ENCODE peak calls at places on chromosomes 1 and 21, in five cellular contexts. G, A, W, U and K are unnamed samples.

GRCh38 chr1:115330480-115331013 is 7.5 kb downstream of the NGF start:
- DNase-seq in U (no peak), W (peak), G (peak), A (peak), K (no peak)

GRCh38 chr1:117579221-117579906 is 26.5 kb upstream of the TENT5C start:
- DNase-seq in W (no peak), G (no peak), U (no peak), A (no peak), K (peak)

GRCh38 chr1:39269349-39269748 is 64.9 kb downstream of the MACF1 start:
- DNase-seq in W (no peak), A (no peak), U (no peak), G (no peak), K (no peak)

GRCh38 chr1:110474444-110474843 is 23.5 kb downstream of the PROK1 start:
- DNase-seq in U (no peak), W (no peak), A (no peak), G (no peak), K (no peak)

GRCh38 chr1:204278973-204279372 is 65.2 kb upstream of the GOLT1A start:
- DNase-seq in A (no peak), U (no peak), G (no peak), W (no peak), K (no peak)

GRCh38 chr21:33019885-33020557 is 5.7 kb upstream of the OLIG2 start:
- DNase-seq in A (no peak), W (no peak), G (no peak), U (no peak), K (peak)

GRCh38 chr1:151164732-151165280 is 896 bp downstream of the LYSMD1 start:
- DNase-seq in G (peak), A (no peak), U (no peak), W (no peak), K (no peak)

GRCh38 chr21:43373387-43374227 is 53.3 kb downstream of the SIK1 start:
- DNase-seq in G (no peak), W (no peak), U (no peak), A (no peak), K (no peak)

GRCh38 chr1:147539122-147539575 is 2.2 kb upstream of the BCL9 start:
- DNase-seq in G (peak), U (no peak), W (peak), A (peak), K (no peak)

GRCh38 chr21:41799763-41800162 is 32.9 kb upstream of the RIPK4 start:
- DNase-seq in W (no peak), A (no peak), G (no peak), U (no peak), K (no peak)

GRCh38 chr1:187491082-187491720 is 662.5 kb downstream of the PLA2G4A start:
- DNase-seq in U (no peak), A (peak), G (peak), W (no peak), K (no peak)

GRCh38 chr1:243343970-243344749 is 88.3 kb downstream of the SDCCAG8 start:
- DNase-seq in W (peak), U (no peak), A (peak), G (peak), K (no peak)

GRCh38 chr1:151864411-151864810 is 10.9 kb upstream of the THEM5 start:
- DNase-seq in A (no peak), U (no peak), G (no peak), W (no peak), K (no peak)

GRCh38 chr1:211601982-211602644 is 23.2 kb upstream of the SLC30A1 start:
- DNase-seq in G (no peak), A (no peak), W (no peak), U (no peak), K (no peak)

GRCh38 chr1:91308544-91308943 is 96.1 kb downstream of the HFM1 start:
- DNase-seq in A (no peak), U (no peak), G (no peak), W (no peak), K (no peak)

GRCh38 chr1:228032041-228032440 is 25.2 kb downstream of the WNT3A start:
- DNase-seq in U (no peak), W (no peak), A (no peak), G (no peak), K (peak)

GRCh38 chr1:3219725-3220467 is 150.9 kb downstream of the PRDM16 start:
- DNase-seq in U (no peak), W (no peak), A (no peak), G (no peak), K (no peak)

GRCh38 chr1:27658951-27659496 is 13.0 kb downstream of the IFI6 start:
- DNase-seq in G (peak), U (no peak), A (peak), W (peak), K (peak)

GRCh38 chr1:20124451-20125057 is 5.2 kb upstream of the PLA2G2D start:
- DNase-seq in G (peak), W (no peak), A (peak), U (no peak), K (no peak)

DNA sequence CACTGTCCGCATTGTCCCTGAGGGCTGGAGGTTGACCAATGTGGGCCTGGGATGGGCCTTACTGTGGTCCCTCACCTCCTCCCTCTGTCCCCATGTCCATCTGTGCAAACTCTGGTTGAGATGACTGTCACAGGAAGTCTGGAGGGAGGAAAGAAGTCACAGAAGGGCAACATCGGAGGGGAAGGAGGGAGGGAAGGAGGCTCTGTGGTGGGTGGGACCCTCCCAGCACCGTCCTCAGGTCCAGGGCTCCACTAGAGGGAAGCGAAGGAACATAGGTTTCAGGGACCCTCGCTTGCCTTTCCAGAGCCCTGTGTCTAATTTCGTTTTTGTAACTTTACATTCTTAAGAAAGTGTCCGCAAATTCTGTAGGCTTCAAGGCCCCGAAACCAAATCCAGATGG is 111.3 kb upstream of the SLC44A3 start:
- DNase-seq in G (no peak), U (no peak), W (peak), A (no peak), K (no peak)
- H4K8ac ChIP-seq in G (peak), U (no peak), W (no peak), A (peak), K (no peak)

GRCh38 chr21:31909772-31910470 is 37.1 kb downstream of the HUNK start:
- DNase-seq in A (no peak), G (no peak), W (peak), U (no peak), K (no peak)
- H3K9ac ChIP-seq in A (no peak), G (no peak), W (no peak), U (no peak), K (no peak)

GRCh38 chr1:226965581-226966440 is 25.7 kb downstream of the COQ8A start:
- DNase-seq in U (no peak), W (no peak), G (no peak), A (no peak), K (no peak)
- H2BK5ac ChIP-seq in U (no peak), W (no peak), G (no peak), A (no peak), K (no peak)

GRCh38 chr1:12230549-12231275 is 882 bp downstream of the VPS13D start:
- DNase-seq in W (peak), A (peak), G (no peak), U (no peak), K (peak)

GRCh38 chr1:12229835-12230548 is at the start of gene VPS13D:
- DNase-seq in G (peak), W (peak), U (peak), A (peak), K (peak)

GRCh38 chr1:12231276-12231595 is 1.4 kb downstream of the VPS13D start:
- DNase-seq in A (peak), W (peak), U (no peak), G (no peak), K (no peak)

GRCh38 chr1:12228979-12229378 is 851 bp upstream of the VPS13D start:
- DNase-seq in U (no peak), W (no peak), G (no peak), A (no peak), K (no peak)

DNA sequence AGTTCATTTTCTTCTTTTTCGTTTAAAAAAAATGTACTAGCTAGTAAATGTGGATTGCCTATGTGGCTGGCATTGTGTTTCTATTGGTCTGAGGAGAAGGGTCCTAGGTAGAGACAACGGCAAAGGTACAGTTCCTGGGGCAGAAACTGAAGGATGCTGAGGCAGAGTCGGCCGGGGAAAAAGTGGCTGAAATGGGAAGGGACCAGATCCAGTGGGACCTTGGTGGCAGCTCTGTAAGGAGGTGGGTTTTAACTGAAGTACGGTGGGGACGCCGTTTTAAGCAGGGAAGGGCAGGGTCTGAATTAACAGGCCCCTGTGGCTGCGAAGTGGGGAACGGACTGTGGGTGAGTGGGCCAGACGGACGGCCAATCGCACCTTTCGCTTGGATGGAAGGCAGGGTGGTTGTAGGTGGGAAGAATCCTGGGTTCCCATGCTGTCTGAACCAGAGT is 420 bp upstream of the VPS13D start:
- DNase-seq in W (no peak), U (no peak), A (no peak), G (no peak), K (no peak)
- H4K8ac ChIP-seq in W (no peak), U (peak), A (peak), G (peak), K (no peak)

DNA sequence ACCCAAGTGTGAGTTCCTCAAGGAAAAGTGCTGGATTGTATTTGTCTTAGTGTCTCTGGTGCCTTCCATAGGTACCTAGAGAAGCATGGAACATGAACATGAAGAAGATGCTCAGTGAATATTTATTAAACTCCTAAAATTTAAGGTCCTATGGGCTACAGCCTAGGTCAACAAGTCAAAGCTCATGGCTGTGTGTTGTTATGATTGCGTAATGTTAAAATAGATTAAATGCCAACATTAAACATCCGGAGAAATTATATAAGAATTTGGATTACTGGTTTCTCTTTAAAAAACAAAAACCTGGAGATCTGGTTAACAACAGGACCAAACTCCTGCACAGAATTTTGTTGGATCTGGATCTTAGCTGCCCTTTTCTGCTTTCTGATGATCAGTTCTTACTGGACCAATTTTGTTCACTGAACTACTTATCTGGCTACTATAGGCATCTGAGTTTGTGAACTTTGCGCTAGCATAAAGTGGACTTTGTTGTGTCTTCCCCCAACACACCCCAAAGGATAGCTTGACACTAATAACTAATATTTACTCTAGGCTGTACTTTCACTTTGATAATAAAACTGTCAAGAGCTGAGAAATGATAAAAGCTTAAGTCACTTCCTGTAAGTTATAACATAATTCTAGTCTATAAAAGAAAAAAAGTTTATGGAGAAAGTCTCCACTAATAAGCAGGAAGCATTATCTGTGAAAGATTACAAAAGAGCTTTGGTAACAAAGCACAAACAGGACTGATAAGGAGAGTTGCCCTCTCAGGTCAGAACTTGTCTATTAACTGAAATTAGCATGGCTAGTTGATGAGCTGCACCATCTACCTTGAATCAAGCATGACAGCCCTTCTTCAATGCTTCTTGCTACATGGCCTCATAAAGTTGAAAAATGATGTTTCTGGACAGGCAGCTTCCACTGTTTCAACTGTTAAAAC is 20.7 kb downstream of the F5 start:
- DNase-seq in G (no peak), A (no peak), U (no peak), W (no peak), K (no peak)
- H3K9ac ChIP-seq in G (no peak), A (no peak), U (no peak), W (no peak), K (no peak)

DNA sequence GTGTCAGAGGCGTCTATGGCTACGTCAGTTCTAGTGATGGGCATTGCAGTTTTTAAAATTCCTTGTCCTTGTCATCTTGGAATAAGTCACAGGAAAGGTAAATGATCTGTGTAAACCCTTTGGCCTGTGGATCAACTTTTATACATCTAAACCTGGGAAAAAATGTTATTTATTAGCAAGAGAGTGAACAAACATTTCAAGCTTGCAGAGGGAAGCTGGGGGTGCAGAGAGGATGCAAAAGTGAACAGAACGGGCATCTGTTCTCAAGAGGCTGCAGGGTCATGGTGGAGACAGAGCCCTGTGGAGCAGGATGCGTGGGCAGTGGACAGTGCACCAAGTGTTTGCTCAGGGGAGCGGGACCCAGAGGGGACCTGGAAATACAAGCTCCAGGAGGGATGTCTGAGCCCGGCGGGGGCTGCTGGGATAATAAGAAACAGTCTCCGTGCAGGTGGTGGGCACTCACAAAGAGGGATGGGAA is 105.4 kb upstream of the SLC45A1 start:
- DNase-seq in G (no peak), U (no peak), W (no peak), A (no peak), K (no peak)
- H2BK5ac ChIP-seq in G (peak), U (peak), W (no peak), A (no peak), K (no peak)

GRCh38 chr21:44985441-44986401 is 45.9 kb downstream of the SLX9 start:
- DNase-seq in G (no peak), A (no peak), W (no peak), U (no peak), K (no peak)

GRCh38 chr21:44987886-44988606 is 48.2 kb downstream of the SLX9 start:
- DNase-seq in G (no peak), U (no peak), A (no peak), W (no peak), K (no peak)

GRCh38 chr21:44984792-44985440 is 45.1 kb downstream of the SLX9 start:
- DNase-seq in W (peak), U (no peak), A (no peak), G (no peak), K (peak)

GRCh38 chr21:44987301-44987885 is 47.6 kb downstream of the SLX9 start:
- DNase-seq in G (no peak), A (no peak), W (no peak), U (no peak), K (no peak)

DNA sequence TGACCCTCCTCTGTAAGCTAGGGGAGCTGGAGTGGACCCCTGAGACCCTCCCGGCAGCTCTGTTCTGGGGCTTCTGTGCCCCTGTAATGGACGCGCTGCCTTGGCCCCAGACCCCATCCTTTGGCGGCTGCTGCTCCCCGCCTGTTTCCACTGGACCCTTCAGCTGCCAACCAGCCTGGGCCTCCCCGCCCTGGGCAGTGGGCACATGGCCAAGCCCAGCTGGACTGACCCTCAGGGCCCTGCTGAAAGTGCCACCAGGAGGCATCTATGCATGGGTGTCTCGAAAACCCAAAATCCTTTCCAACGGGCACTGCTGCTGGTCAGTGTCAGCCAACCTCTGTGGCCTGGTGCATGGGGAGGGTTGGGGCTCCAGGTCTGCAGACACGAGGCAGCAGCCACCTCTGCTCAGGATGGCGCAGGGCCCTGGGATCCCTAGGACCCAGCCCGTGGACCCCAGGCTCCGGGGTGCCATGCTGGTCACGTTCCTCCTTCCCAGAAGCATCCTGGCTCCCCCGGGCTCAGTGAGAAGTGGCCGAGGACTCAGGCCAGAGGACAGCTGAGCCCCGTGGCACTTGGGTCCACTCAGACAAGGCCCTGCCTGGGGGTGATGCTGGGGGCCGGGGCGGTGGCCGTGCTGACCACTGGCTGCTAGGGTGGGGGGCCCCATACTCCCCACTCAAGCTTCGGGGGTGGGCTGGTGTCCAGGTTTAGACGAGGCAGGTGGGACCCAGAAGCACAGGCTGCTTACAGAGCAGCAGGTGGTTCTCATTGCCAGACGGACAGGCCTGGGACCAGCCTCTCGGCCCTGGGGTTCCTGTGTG is 46.9 kb downstream of the SLX9 start:
- DNase-seq in U (no peak), A (no peak), G (no peak), W (no peak), K (no peak)
- H4K8ac ChIP-seq in U (no peak), A (no peak), G (no peak), W (no peak), K (no peak)

GRCh38 chr1:161439280-161440232 is 65.7 kb upstream of the FCGR2A start:
- DNase-seq in A (peak), W (peak), U (peak), G (peak), K (peak)

GRCh38 chr1:161440312-161440894 is 64.9 kb upstream of the FCGR2A start:
- DNase-seq in G (peak), U (peak), W (peak), A (peak), K (peak)
- H3K9ac ChIP-seq in G (no peak), U (peak), W (peak), A (peak), K (peak)